ENCODE peak calls at places on chromosomes 5 and 9, in ten cellular contexts. M, K, P, C, S, H, W, N, F and E are unnamed samples.

GRCh38 chr5:97534166-97534565 is 351.1 kb upstream of the RIOK2 start:
- DNase-seq in C (peak), K (no peak), N (peak), F (no peak), S (peak), M (peak), P (peak), H (no peak), W (no peak), E (no peak)

GRCh38 chr5:34039398-34040157 is 3.4 kb downstream of the C1QTNF3 start:
- DNase-seq in M (no peak), C (peak), H (no peak), P (no peak), W (no peak), F (no peak), N (no peak), K (no peak), S (no peak), E (no peak)

GRCh38 chr5:143601917-143602333 is 198.4 kb upstream of the NR3C1 start:
- DNase-seq in P (no peak), N (no peak), S (no peak), H (no peak), F (no peak), M (no peak), K (no peak), W (no peak), C (no peak), E (no peak)

GRCh38 chr9:4827224-4827623 is 34.5 kb downstream of the RCL1 start:
- DNase-seq in C (no peak), K (no peak), W (no peak), F (no peak), P (no peak), M (no peak), S (no peak), H (no peak), N (no peak), E (no peak)

GRCh38 chr9:129885018-129885669 is 49.9 kb downstream of the USP20 start:
- DNase-seq in P (peak), S (peak), H (no peak), F (no peak), W (no peak), K (no peak), M (peak), N (peak), C (peak), E (no peak)

GRCh38 chr9:83544002-83544698 is 5.9 kb upstream of the FRMD3 start:
- DNase-seq in S (peak), F (no peak), M (peak), C (peak), K (no peak), N (peak), W (no peak), P (peak), H (no peak), E (no peak)

GRCh38 chr9:136219276-136219675 is 14.3 kb upstream of the LHX3 start:
- DNase-seq in F (no peak), N (no peak), K (no peak), W (no peak), M (peak), H (peak), C (no peak), S (no peak), P (no peak), E (no peak)

GRCh38 chr5:58150936-58151335 is 308.9 kb downstream of the PLK2 start:
- DNase-seq in C (no peak), P (no peak), F (no peak), M (no peak), N (no peak), S (no peak), K (no peak), H (no peak), W (no peak), E (no peak)

GRCh38 chr9:3980771-3981170 is 319.1 kb downstream of the GLIS3 start:
- DNase-seq in S (no peak), K (no peak), P (no peak), F (no peak), W (no peak), M (no peak), N (no peak), H (no peak), C (no peak), E (no peak)

GRCh38 chr9:127742435-127743088 is 7.5 kb upstream of the TOR2A start:
- DNase-seq in W (no peak), M (no peak), K (no peak), N (no peak), S (no peak), C (peak), P (peak), H (no peak), F (no peak), E (no peak)

GRCh38 chr5:14186132-14186830 is 43.1 kb downstream of the TRIO start:
- DNase-seq in S (peak), P (no peak), C (no peak), W (no peak), M (peak), F (no peak), K (no peak), N (no peak), H (no peak), E (no peak)

GRCh38 chr9:110115868-110116542 is 92.0 kb downstream of the C9orf152 start:
- DNase-seq in C (no peak), M (peak), F (no peak), P (peak), W (no peak), S (no peak), K (no peak), H (no peak), N (no peak), E (no peak)

GRCh38 chr9:109739760-109740159 is 40.2 kb upstream of the PALM2AKAP2 start:
- DNase-seq in N (no peak), C (no peak), W (no peak), H (no peak), F (no peak), K (no peak), M (no peak), P (no peak), S (no peak), E (no peak)

GRCh38 chr5:66828551-66829421 is 232.6 kb downstream of the MAST4 start:
- DNase-seq in C (peak), H (peak), W (peak), P (peak), F (peak), S (peak), M (peak), N (peak), K (no peak), E (peak)

GRCh38 chr5:157828949-157829639 is 29.9 kb downstream of the CLINT1 start:
- DNase-seq in F (no peak), K (no peak), N (no peak), P (peak), C (peak), S (no peak), H (no peak), W (no peak), M (peak), E (no peak)

GRCh38 chr9:93667627-93668026 is 91.2 kb downstream of the PHF2 start:
- DNase-seq in W (no peak), N (no peak), F (no peak), P (no peak), S (no peak), H (peak), C (no peak), K (no peak), M (no peak), E (peak)

GRCh38 chr5:129098488-129099183 is 4.1 kb downstream of the ISOC1 start:
- DNase-seq in N (no peak), K (no peak), C (no peak), P (no peak), S (no peak), H (no peak), M (peak), W (no peak), F (no peak), E (no peak)